ENCODE peak calls at places on chromosomes 6 and 20, in seven cellular contexts. P, E, B, L, Z, M and H are unnamed samples.

GRCh38 chr6:112429226-112429625 is 82.1 kb downstream of the RFPL4B start:
- DNase-seq in P (peak), E (no peak), B (no peak), L (peak), Z (no peak), M (peak), H (no peak)

GRCh38 chr6:80607814-80608391 is 501.4 kb downstream of the BCKDHB start:
- DNase-seq in P (no peak), E (no peak), B (peak), L (peak), Z (no peak), M (peak), H (peak)

GRCh38 chr20:44683263-44684046 is 31.7 kb upstream of the CCN5 start:
- DNase-seq in P (peak), E (peak), B (peak), L (no peak), Z (peak), M (peak), H (peak)

GRCh38 chr6:132496519-132497180 is 16.3 kb downstream of the STX7 start:
- DNase-seq in P (no peak), E (no peak), B (no peak), L (no peak), Z (no peak), M (no peak), H (no peak)

GRCh38 chr20:51750037-51750769 is 18.0 kb downstream of the ATP9A start:
- DNase-seq in P (no peak), E (peak), B (peak), L (peak), Z (no peak), M (peak), H (peak)

GRCh38 chr20:24134284-24134683 is 145.7 kb upstream of the GGTLC1 start:
- DNase-seq in P (no peak), E (no peak), B (peak), L (no peak), Z (no peak), M (no peak), H (peak)

GRCh38 chr6:145813285-145814034 is 1.1 kb downstream of the FBXO30 start:
- DNase-seq in P (peak), E (no peak), B (peak), L (peak), Z (no peak), M (peak), H (peak)

GRCh38 chr6:111812080-111813038 is 60.9 kb downstream of the FYN start:
- DNase-seq in P (no peak), E (no peak), B (peak), L (peak), Z (no peak), M (no peak), H (peak)

GRCh38 chr6:112933947-112934346 is 586.8 kb downstream of the RFPL4B start:
- DNase-seq in P (no peak), E (no peak), B (no peak), L (no peak), Z (no peak), M (no peak), H (peak)

GRCh38 chr6:146919017-146919416 is 285.2 kb upstream of the STXBP5 start:
- DNase-seq in P (no peak), E (no peak), B (no peak), L (no peak), Z (no peak), M (no peak), H (no peak)

GRCh38 chr6:18823782-18824386 is 436.7 kb downstream of the RNF144B start:
- DNase-seq in P (peak), E (no peak), B (no peak), L (peak), Z (no peak), M (peak), H (peak)

GRCh38 chr6:129370268-129370916 is 339.6 kb downstream of the ARHGAP18 start:
- DNase-seq in P (peak), E (peak), B (peak), L (peak), Z (peak), M (peak), H (peak)

GRCh38 chr6:127458817-127459216 is 372 bp downstream of the KIAA0408 start:
- DNase-seq in P (no peak), E (no peak), B (no peak), L (no peak), Z (no peak), M (no peak), H (no peak)

GRCh38 chr20:7383218-7383617 is 557.0 kb downstream of the HAO1 start:
- DNase-seq in P (no peak), E (no peak), B (no peak), L (no peak), Z (no peak), M (no peak), H (no peak)

GRCh38 chr20:48603116-48603818 is 224.5 kb downstream of the PREX1 start:
- DNase-seq in P (no peak), E (no peak), B (no peak), L (no peak), Z (no peak), M (no peak), H (no peak)

GRCh38 chr6:139153876-139154275 is 19.0 kb downstream of the HECA start:
- DNase-seq in P (no peak), E (no peak), B (no peak), L (peak), Z (no peak), M (no peak), H (no peak)

GRCh38 chr6:27810768-27811298 is 101.4 kb downstream of the OR2B2 start:
- DNase-seq in P (peak), E (no peak), B (no peak), L (no peak), Z (no peak), M (no peak), H (peak)

GRCh38 chr6:135114355-135115145 is 59.9 kb upstream of the HBS1L start:
- DNase-seq in P (no peak), E (no peak), B (no peak), L (no peak), Z (peak), M (no peak), H (no peak)

GRCh38 chr6:130178692-130179091 is 44.1 kb downstream of the SAMD3 start:
- DNase-seq in P (peak), E (no peak), B (peak), L (peak), Z (no peak), M (peak), H (peak)

GRCh38 chr20:6075428-6076219 is 21.8 kb upstream of the LRRN4 start:
- DNase-seq in P (peak), E (no peak), B (no peak), L (no peak), Z (no peak), M (no peak), H (no peak)

GRCh38 chr20:6071162-6071695 is 17.4 kb upstream of the LRRN4 start:
- DNase-seq in P (no peak), E (peak), B (no peak), L (no peak), Z (no peak), M (no peak), H (no peak)

GRCh38 chr20:6074784-6075183 is 20.9 kb upstream of the LRRN4 start:
- DNase-seq in P (no peak), E (no peak), B (no peak), L (no peak), Z (no peak), M (no peak), H (no peak)

GRCh38 chr20:6069669-6070068 is 15.8 kb upstream of the LRRN4 start:
- DNase-seq in P (no peak), E (no peak), B (no peak), L (no peak), Z (no peak), M (no peak), H (no peak)

GRCh38 chr20:6074145-6074561 is 20.3 kb upstream of the LRRN4 start:
- DNase-seq in P (peak), E (peak), B (no peak), L (peak), Z (peak), M (peak), H (no peak)
- TF ChIP-seq CTCF in P (peak), E (peak), B (no peak), L (peak), Z (no peak), M (no peak), H (peak)

DNA sequence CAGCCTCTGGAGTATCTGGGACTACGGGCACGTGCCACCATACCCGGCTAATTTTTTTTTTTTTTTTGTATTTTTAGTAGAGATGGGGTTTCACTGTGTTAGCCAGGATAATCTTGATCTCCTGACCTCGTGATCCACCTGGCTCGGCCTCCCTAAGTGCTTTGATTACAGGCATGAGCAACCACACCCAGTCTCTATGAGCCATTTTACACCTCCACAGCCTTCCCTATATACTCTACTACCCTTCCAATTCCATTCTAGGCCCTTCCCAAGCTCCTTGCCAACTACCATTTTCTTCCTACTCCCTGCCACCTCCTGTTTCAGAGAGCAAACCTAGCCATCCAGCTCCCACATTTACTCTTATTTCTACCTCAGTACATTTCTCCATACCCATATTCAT is 7.7 kb upstream of the HLA-DMA start:
- DNase-seq in P (no peak), E (no peak), B (no peak), L (no peak), Z (no peak), M (no peak), H (no peak)
- TF ChIP-seq CTCF in P (no peak), E (no peak), B (no peak), L (no peak), Z (no peak), M (no peak), H (no peak)

DNA sequence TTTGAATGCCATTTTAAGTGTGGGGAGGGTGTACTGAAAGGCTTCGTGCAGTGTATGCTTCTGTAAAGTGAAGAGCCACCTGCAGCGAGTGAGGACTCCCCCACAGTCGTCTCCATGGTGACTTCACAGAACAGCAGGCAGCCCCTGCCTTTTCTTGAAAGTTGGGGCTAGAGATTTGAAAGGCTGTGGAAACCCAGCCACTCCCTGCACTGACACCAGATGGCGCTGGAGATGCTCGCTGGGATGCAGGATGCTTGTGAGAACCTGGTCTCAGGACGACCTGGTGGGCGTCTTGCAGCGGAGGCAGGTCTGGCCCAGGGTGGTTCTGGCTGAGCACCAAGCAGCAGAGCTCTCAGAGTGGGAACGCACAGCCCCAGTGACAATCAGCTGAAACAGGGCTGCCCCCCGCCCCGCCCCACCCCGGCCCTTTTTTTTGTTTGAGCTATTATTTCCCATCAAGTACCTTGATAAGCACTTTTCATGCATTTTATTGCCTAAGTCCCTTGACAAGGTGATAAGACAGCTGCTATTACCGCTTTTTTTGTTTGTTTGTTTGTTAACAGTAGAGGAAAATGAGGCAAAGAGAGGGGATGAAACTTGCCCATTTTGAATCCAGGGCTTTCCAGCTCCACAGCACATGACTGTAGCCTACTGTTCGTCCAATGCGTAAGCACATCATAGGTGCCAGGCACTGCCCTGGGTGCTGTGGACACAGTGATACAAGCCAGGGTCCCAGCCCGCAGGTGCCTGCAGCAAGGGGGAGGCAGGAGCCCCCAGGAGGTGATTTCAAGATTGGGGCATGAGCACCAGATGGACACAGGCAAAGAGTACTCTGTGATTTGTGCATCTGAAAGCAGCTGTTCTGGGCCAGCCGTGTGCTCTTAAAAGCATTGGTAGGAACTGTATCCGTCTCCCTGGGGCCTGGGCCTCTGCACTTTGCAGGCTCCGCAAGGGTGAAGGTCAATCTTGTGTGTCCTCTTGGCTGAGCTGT is 150.1 kb downstream of the SYCP2 start:
- DNase-seq in P (peak), E (peak), B (peak), L (no peak), Z (peak), M (peak), H (peak)
- TF ChIP-seq CTCF in P (peak), E (peak), B (peak), L (peak), Z (peak), M (peak), H (peak)

GRCh38 chr6:13767121-13767794 is 47.1 kb downstream of the MCUR1 start:
- DNase-seq in P (peak), E (no peak), B (no peak), L (peak), Z (peak), M (no peak), H (no peak)
- TF ChIP-seq CTCF in P (no peak), E (no peak), B (no peak), L (no peak), Z (no peak), M (no peak), H (no peak)

GRCh38 chr20:1474817-1475603 is 8.4 kb upstream of the NSFL1C start:
- DNase-seq in P (no peak), E (no peak), B (peak), L (no peak), Z (no peak), M (peak), H (peak)
- TF ChIP-seq CTCF in P (no peak), E (no peak), B (no peak), L (peak), Z (no peak), M (peak), H (peak)

GRCh38 chr6:33770116-33770832 is 18.7 kb downstream of the LEMD2 start:
- DNase-seq in P (no peak), E (no peak), B (no peak), L (no peak), Z (no peak), M (no peak), H (no peak)
- TF ChIP-seq CTCF in P (no peak), E (no peak), B (no peak), L (no peak), Z (no peak), M (no peak), H (no peak)

GRCh38 chr6:88013554-88013953 is 34.1 kb upstream of the SPACA1 start:
- DNase-seq in P (no peak), E (no peak), B (no peak), L (no peak), Z (no peak), M (no peak), H (no peak)
- TF ChIP-seq CTCF in P (peak), E (no peak), B (no peak), L (peak), Z (no peak), M (no peak), H (no peak)